ENCODE peak calls at places on chromosomes 16 and 17, in four cellular contexts. U is erythroblast, I is iris pigment epithelial cell, C is frontal cortex. T is an unnamed sample.

GRCh38 chr17:27540300-27541105 is 84.3 kb downstream of the KSR1 start:
- DNase-seq in U (no peak), I (peak), C (no peak), T (no peak)

GRCh38 chr16:10978846-10979446 is 34.6 kb downstream of the CLEC16A start:
- DNase-seq in U (no peak), I (no peak), C (no peak), T (no peak)

GRCh38 chr16:359871-360697 is 7.6 kb upstream of the AXIN1 start:
- DNase-seq in U (no peak), I (no peak), C (no peak), T (no peak)

GRCh38 chr17:36072431-36073121 is 8.5 kb downstream of the CCL18 start:
- DNase-seq in U (peak), I (peak), C (no peak), T (peak)

GRCh38 chr17:10532026-10532425 is 13.7 kb upstream of the MYH1 start:
- DNase-seq in U (no peak), I (no peak), C (no peak), T (no peak)

GRCh38 chr17:60579090-60579489 is 20.9 kb upstream of the PPM1D start:
- DNase-seq in U (peak), I (peak), C (no peak), T (no peak)

GRCh38 chr17:51643702-51644490 is 383.6 kb downstream of the UTP18 start:
- DNase-seq in U (no peak), I (no peak), C (no peak), T (no peak)

GRCh38 chr16:27107185-27107592 is 40.5 kb downstream of the C16orf82 start:
- DNase-seq in U (no peak), I (no peak), C (no peak), T (no peak)

GRCh38 chr17:50697663-50698272 is 9.9 kb downstream of the ANKRD40 start:
- DNase-seq in U (peak), I (no peak), C (no peak), T (no peak)

GRCh38 chr17:58995247-58995940 is 111.3 kb downstream of the TRIM37 start:
- DNase-seq in U (no peak), I (peak), C (no peak), T (no peak)

GRCh38 chr16:86566601-86566965 is at the start of gene FOXC2:
- DNase-seq in U (peak), I (peak), C (peak), T (peak)

GRCh38 chr17:55430531-55431228 is 9.0 kb upstream of the MMD start:
- DNase-seq in U (no peak), I (no peak), C (no peak), T (no peak)

T was measured in neural crest cell.